ENCODE peak calls at places on chromosomes 3 and 15, in seven cellular contexts. U is tibial artery, N is substantia nigra, B is mesothelial cell of epicardium, Z is left cardiac atrium, F is AG08396, J is ELF-1. W is an unnamed sample.

GRCh38 chr15:48103647-48104046 is 17.1 kb upstream of the SLC24A5 start:
- DNase-seq in J (no peak), N (no peak), Z (no peak), U (no peak), F (no peak), B (no peak), W (no peak)

GRCh38 chr3:69092030-69092513 is 7.3 kb downstream of the ARL6IP5 start:
- DNase-seq in J (peak; percentile 13), N (no peak), Z (no peak), F (no peak), U (no peak), B (no peak), W (no peak)

GRCh38 chr3:111739241-111739952 is 119.7 kb upstream of the PHLDB2 start:
- DNase-seq in N (no peak), B (no peak), J (no peak), F (peak; percentile 33), U (no peak), Z (no peak), W (no peak)

GRCh38 chr15:63040509-63040908 is 2.0 kb upstream of the TPM1 start:
- DNase-seq in F (no peak), N (no peak), B (no peak), J (no peak), Z (no peak), U (no peak), W (no peak)

GRCh38 chr3:188927971-188928370 is 243.8 kb upstream of the TPRG1 start:
- DNase-seq in F (no peak), Z (no peak), U (no peak), B (no peak), N (no peak), J (no peak), W (no peak)

GRCh38 chr3:143216709-143217182 is 97.2 kb downstream of the CHST2 start:
- DNase-seq in J (no peak), N (no peak), F (no peak), B (no peak), U (no peak), Z (no peak), W (no peak)

GRCh38 chr15:85589873-85590272 is 204.9 kb downstream of the KLHL25 start:
- DNase-seq in F (no peak), U (no peak), J (no peak), N (no peak), B (no peak), Z (no peak), W (no peak)

GRCh38 chr3:100760377-100760776 is 51.1 kb downstream of the TFG start:
- DNase-seq in B (no peak), Z (no peak), J (no peak), F (no peak), N (no peak), U (no peak), W (no peak)

GRCh38 chr3:188546835-188547670 is 393.1 kb downstream of the LPP start:
- DNase-seq in U (no peak), J (no peak), N (no peak), Z (no peak), B (no peak), F (peak; percentile 28), W (no peak)

GRCh38 chr3:196207833-196208607 is 3.2 kb downstream of the ZDHHC19 start:
- DNase-seq in N (no peak), Z (peak; percentile 65), F (peak; percentile 76), U (no peak), B (no peak), J (peak; percentile 56), W (peak; percentile 99)

GRCh38 chr3:12944849-12945248 is 103.5 kb upstream of the RPL32 start:
- DNase-seq in B (no peak), Z (no peak), F (no peak), J (peak; percentile 24), U (no peak), N (peak; percentile 88), W (peak; percentile 67)

GRCh38 chr15:69805248-69805953 is 292.3 kb downstream of the TLE3 start:
- DNase-seq in F (no peak), N (no peak), B (no peak), U (no peak), Z (no peak), J (no peak), W (no peak)

GRCh38 chr3:149790265-149790664 is 2.1 kb downstream of the ANKUB1 start:
- DNase-seq in F (peak; percentile 19), U (no peak), Z (no peak), J (no peak), N (no peak), B (no peak), W (no peak)

GRCh38 chr3:140323561-140323960 is 354.3 kb upstream of the TRIM42 start:
- DNase-seq in U (no peak), N (no peak), B (no peak), F (no peak), Z (no peak), J (no peak), W (no peak)

GRCh38 chr3:109548192-109548938 is 211.0 kb upstream of the DPPA4 start:
- DNase-seq in J (no peak), U (no peak), F (no peak), Z (no peak), N (no peak), B (no peak), W (no peak)

GRCh38 chr3:24375947-24376384 is 118.7 kb downstream of the THRB start:
- DNase-seq in J (peak; percentile 19), U (no peak), B (no peak), N (no peak), F (no peak), Z (no peak), W (no peak)

GRCh38 chr15:80003171-80003570 is 32.2 kb upstream of the BCL2A1 start:
- DNase-seq in F (no peak), U (no peak), J (peak; percentile 32), Z (no peak), B (no peak), N (no peak), W (no peak)

GRCh38 chr15:25811481-25811906 is 51.6 kb downstream of the ATP10A start:
- DNase-seq in U (no peak), B (no peak), J (no peak), F (no peak), Z (no peak), N (no peak), W (no peak)

GRCh38 chr3:63864008-63864871 is 573 bp downstream of the ATXN7 start:
- DNase-seq in N (peak; percentile 43), F (peak; percentile 67), J (peak; percentile 32), Z (peak; percentile 40), B (peak; percentile 44), U (peak; percentile 55), W (peak; percentile 80)

GRCh38 chr15:84886211-84886983 is 1.9 kb downstream of the SLC28A1 start:
- DNase-seq in Z (no peak), B (no peak), F (no peak), J (no peak), U (no peak), N (no peak), W (no peak)

GRCh38 chr15:39798382-39798781 is 15.7 kb upstream of the FSIP1 start:
- DNase-seq in J (no peak), Z (no peak), B (no peak), F (no peak), N (no peak), U (no peak), W (no peak)

GRCh38 chr3:120741837-120742197 is 499 bp downstream of the RABL3 start:
- DNase-seq in B (no peak), Z (no peak), U (no peak), J (no peak), F (peak; percentile 9), N (no peak), W (peak; percentile 10)